ENCODE peak calls at places on chromosomes 3 and 15, in four cellular contexts. M, B, F and K are unnamed samples.

GRCh38 chr3:115695081-115695480 is 71.8 kb downstream of the GAP43 start:
- DNase-seq in B (no peak), F (no peak), M (no peak), K (no peak)

GRCh38 chr3:172153335-172153861 is 114.0 kb downstream of the FNDC3B start:
- DNase-seq in F (peak; percentile 100), M (peak; percentile 64), B (peak; percentile 21), K (no peak)

GRCh38 chr3:152374260-152374990 is 105.7 kb downstream of the MBNL1 start:
- DNase-seq in M (no peak), B (no peak), F (no peak), K (peak; percentile 64)

GRCh38 chr3:85360742-85361387 is 402.1 kb downstream of the CADM2 start:
- DNase-seq in M (peak; percentile 83), B (no peak), F (peak; percentile 53), K (peak; percentile 28)

GRCh38 chr15:101501703-101502373 is 12.3 kb upstream of the PCSK6 start:
- DNase-seq in B (peak; percentile 19), F (peak; percentile 28), M (peak; percentile 40), K (peak; percentile 42)

GRCh38 chr3:133531981-133532380 is 41.5 kb upstream of the CDV3 start:
- DNase-seq in B (no peak), M (no peak), F (peak; percentile 88), K (no peak)

GRCh38 chr3:9079674-9080073 is 116.4 kb upstream of the RAD18 start:
- DNase-seq in F (peak; percentile 7), M (no peak), B (no peak), K (peak; percentile 8)

GRCh38 chr3:177729939-177730700 is 532.8 kb upstream of the TBL1XR1 start:
- DNase-seq in M (no peak), F (no peak), B (no peak), K (no peak)

GRCh38 chr15:95894407-95894956 is 436.0 kb upstream of the NR2F2 start:
- DNase-seq in F (no peak), B (no peak), M (peak; percentile 72), K (no peak)

GRCh38 chr3:31196881-31197364 is 302.5 kb upstream of the GADL1 start:
- DNase-seq in M (no peak), B (no peak), F (peak; percentile 82), K (no peak)

GRCh38 chr3:13686332-13686731 is 137.4 kb downstream of the FBLN2 start:
- DNase-seq in M (no peak), B (no peak), F (no peak), K (no peak)

GRCh38 chr15:32718822-32719716 is 1.3 kb downstream of the GREM1 start:
- DNase-seq in B (no peak), F (no peak), M (peak; percentile 51), K (no peak)

GRCh38 chr15:98899266-98900021 is 108.1 kb downstream of the PGPEP1L start:
- DNase-seq in B (no peak), M (no peak), F (peak; percentile 57), K (no peak)

GRCh38 chr15:92928351-92928750 is 28.2 kb downstream of the CHD2 start:
- DNase-seq in M (no peak), F (no peak), B (no peak), K (no peak)

GRCh38 chr15:73777741-73778140 is 24.6 kb upstream of the INSYN1 start:
- DNase-seq in B (no peak), M (no peak), F (no peak), K (no peak)